ENCODE peak calls at places on chromosomes 2 and 18, in seven cellular contexts. One of them, this sample, is unnamed.

GRCh38 chr2:216688731-216689360 is 6.5 kb downstream of the IGFBP5 start:
- DNase-seq in pulmonary artery endothelial cell: no peak
- DNase-seq in stimulated activated CD4-positive, alpha-beta T cell treated with anti-CD3 and anti-CD28 coated beads, TNF-alpha, amount 100 ng/mL, for 24 hours: no peak
- DNase-seq in upper lobe of right lung: peak
- DNase-seq in AG09319: no peak
- DNase-seq in foreskin fibroblast: no peak
- DNase-seq in Caki2: no peak
- DNase-seq in this sample: no peak

GRCh38 chr18:11989966-11990380 is 8.7 kb downstream of the IMPA2 start:
- DNase-seq in pulmonary artery endothelial cell: no peak
- DNase-seq in stimulated activated CD4-positive, alpha-beta T cell treated with anti-CD3 and anti-CD28 coated beads, TNF-alpha, amount 100 ng/mL, for 24 hours: no peak
- DNase-seq in upper lobe of right lung: no peak
- DNase-seq in AG09319: no peak
- DNase-seq in foreskin fibroblast: no peak
- DNase-seq in Caki2: peak
- DNase-seq in this sample: no peak

GRCh38 chr2:112768432-112768831 is 4.0 kb upstream of the CKAP2L start:
- DNase-seq in pulmonary artery endothelial cell: no peak
- DNase-seq in stimulated activated CD4-positive, alpha-beta T cell treated with anti-CD3 and anti-CD28 coated beads, TNF-alpha, amount 100 ng/mL, for 24 hours: no peak
- DNase-seq in upper lobe of right lung: no peak
- DNase-seq in AG09319: peak
- DNase-seq in foreskin fibroblast: peak
- DNase-seq in Caki2: no peak
- DNase-seq in this sample: peak

GRCh38 chr18:67104700-67105284 is 411.7 kb downstream of the DSEL start:
- DNase-seq in pulmonary artery endothelial cell: peak
- DNase-seq in stimulated activated CD4-positive, alpha-beta T cell treated with anti-CD3 and anti-CD28 coated beads, TNF-alpha, amount 100 ng/mL, for 24 hours: peak
- DNase-seq in upper lobe of right lung: peak
- DNase-seq in AG09319: peak
- DNase-seq in foreskin fibroblast: peak
- DNase-seq in Caki2: peak
- DNase-seq in this sample: peak

GRCh38 chr2:9699139-9699823 is 68.5 kb upstream of the YWHAQ start:
- DNase-seq in pulmonary artery endothelial cell: no peak
- DNase-seq in stimulated activated CD4-positive, alpha-beta T cell treated with anti-CD3 and anti-CD28 coated beads, TNF-alpha, amount 100 ng/mL, for 24 hours: no peak
- DNase-seq in upper lobe of right lung: no peak
- DNase-seq in AG09319: no peak
- DNase-seq in foreskin fibroblast: peak
- DNase-seq in Caki2: peak
- DNase-seq in this sample: peak

GRCh38 chr2:166494140-166494544 is at the start of gene SCN7A:
- DNase-seq in pulmonary artery endothelial cell: no peak
- DNase-seq in stimulated activated CD4-positive, alpha-beta T cell treated with anti-CD3 and anti-CD28 coated beads, TNF-alpha, amount 100 ng/mL, for 24 hours: no peak
- DNase-seq in upper lobe of right lung: peak
- DNase-seq in AG09319: no peak
- DNase-seq in foreskin fibroblast: peak
- DNase-seq in Caki2: no peak
- DNase-seq in this sample: no peak

GRCh38 chr2:8534729-8535397 is 147.0 kb upstream of the ID2 start:
- DNase-seq in pulmonary artery endothelial cell: no peak
- DNase-seq in stimulated activated CD4-positive, alpha-beta T cell treated with anti-CD3 and anti-CD28 coated beads, TNF-alpha, amount 100 ng/mL, for 24 hours: no peak
- DNase-seq in upper lobe of right lung: peak
- DNase-seq in AG09319: peak
- DNase-seq in foreskin fibroblast: peak
- DNase-seq in Caki2: no peak
- DNase-seq in this sample: no peak

GRCh38 chr2:228846161-228846560 is 424.9 kb downstream of the PID1 start:
- DNase-seq in pulmonary artery endothelial cell: no peak
- DNase-seq in stimulated activated CD4-positive, alpha-beta T cell treated with anti-CD3 and anti-CD28 coated beads, TNF-alpha, amount 100 ng/mL, for 24 hours: no peak
- DNase-seq in upper lobe of right lung: no peak
- DNase-seq in AG09319: no peak
- DNase-seq in foreskin fibroblast: no peak
- DNase-seq in Caki2: no peak
- DNase-seq in this sample: no peak

GRCh38 chr18:77777126-77777525 is 527.5 kb downstream of the GALR1 start:
- DNase-seq in pulmonary artery endothelial cell: no peak
- DNase-seq in stimulated activated CD4-positive, alpha-beta T cell treated with anti-CD3 and anti-CD28 coated beads, TNF-alpha, amount 100 ng/mL, for 24 hours: no peak
- DNase-seq in upper lobe of right lung: no peak
- DNase-seq in AG09319: no peak
- DNase-seq in foreskin fibroblast: no peak
- DNase-seq in Caki2: no peak
- DNase-seq in this sample: no peak

GRCh38 chr18:4987452-4988405 is 209.3 kb downstream of the AKAIN1 start:
- DNase-seq in pulmonary artery endothelial cell: no peak
- DNase-seq in stimulated activated CD4-positive, alpha-beta T cell treated with anti-CD3 and anti-CD28 coated beads, TNF-alpha, amount 100 ng/mL, for 24 hours: no peak
- DNase-seq in upper lobe of right lung: no peak
- DNase-seq in AG09319: no peak
- DNase-seq in foreskin fibroblast: no peak
- DNase-seq in Caki2: no peak
- DNase-seq in this sample: no peak

GRCh38 chr2:66569974-66570373 is 135.0 kb downstream of the MEIS1 start:
- DNase-seq in pulmonary artery endothelial cell: no peak
- DNase-seq in stimulated activated CD4-positive, alpha-beta T cell treated with anti-CD3 and anti-CD28 coated beads, TNF-alpha, amount 100 ng/mL, for 24 hours: no peak
- DNase-seq in upper lobe of right lung: no peak
- DNase-seq in AG09319: no peak
- DNase-seq in foreskin fibroblast: peak
- DNase-seq in Caki2: peak
- DNase-seq in this sample: no peak

GRCh38 chr2:71925268-71926097 is 222.2 kb downstream of the CYP26B1 start:
- DNase-seq in pulmonary artery endothelial cell: no peak
- DNase-seq in stimulated activated CD4-positive, alpha-beta T cell treated with anti-CD3 and anti-CD28 coated beads, TNF-alpha, amount 100 ng/mL, for 24 hours: no peak
- DNase-seq in upper lobe of right lung: peak
- DNase-seq in AG09319: no peak
- DNase-seq in foreskin fibroblast: no peak
- DNase-seq in Caki2: no peak
- DNase-seq in this sample: no peak

GRCh38 chr2:88897718-88898117 is 206.2 kb downstream of the RPIA start:
- DNase-seq in pulmonary artery endothelial cell: no peak
- DNase-seq in stimulated activated CD4-positive, alpha-beta T cell treated with anti-CD3 and anti-CD28 coated beads, TNF-alpha, amount 100 ng/mL, for 24 hours: no peak
- DNase-seq in upper lobe of right lung: no peak
- DNase-seq in AG09319: no peak
- DNase-seq in foreskin fibroblast: no peak
- DNase-seq in Caki2: no peak
- DNase-seq in this sample: no peak

GRCh38 chr2:160574472-160575140 is 81.0 kb upstream of the RBMS1 start:
- DNase-seq in pulmonary artery endothelial cell: no peak
- DNase-seq in stimulated activated CD4-positive, alpha-beta T cell treated with anti-CD3 and anti-CD28 coated beads, TNF-alpha, amount 100 ng/mL, for 24 hours: no peak
- DNase-seq in upper lobe of right lung: no peak
- DNase-seq in AG09319: peak
- DNase-seq in foreskin fibroblast: peak
- DNase-seq in Caki2: no peak
- DNase-seq in this sample: peak

GRCh38 chr18:73564073-73564472 is 583.6 kb downstream of the FBXO15 start:
- DNase-seq in pulmonary artery endothelial cell: peak
- DNase-seq in stimulated activated CD4-positive, alpha-beta T cell treated with anti-CD3 and anti-CD28 coated beads, TNF-alpha, amount 100 ng/mL, for 24 hours: no peak
- DNase-seq in upper lobe of right lung: no peak
- DNase-seq in AG09319: peak
- DNase-seq in foreskin fibroblast: peak
- DNase-seq in Caki2: peak
- DNase-seq in this sample: no peak

GRCh38 chr2:10008809-10009176 is 34.6 kb upstream of the KLF11 start:
- DNase-seq in pulmonary artery endothelial cell: no peak
- DNase-seq in stimulated activated CD4-positive, alpha-beta T cell treated with anti-CD3 and anti-CD28 coated beads, TNF-alpha, amount 100 ng/mL, for 24 hours: no peak
- DNase-seq in upper lobe of right lung: peak
- DNase-seq in AG09319: no peak
- DNase-seq in foreskin fibroblast: no peak
- DNase-seq in Caki2: no peak
- DNase-seq in this sample: no peak

GRCh38 chr2:1653137-1653789 is 91.1 kb downstream of the PXDN start:
- DNase-seq in pulmonary artery endothelial cell: peak
- DNase-seq in stimulated activated CD4-positive, alpha-beta T cell treated with anti-CD3 and anti-CD28 coated beads, TNF-alpha, amount 100 ng/mL, for 24 hours: no peak
- DNase-seq in upper lobe of right lung: peak
- DNase-seq in AG09319: peak
- DNase-seq in foreskin fibroblast: peak
- DNase-seq in Caki2: peak
- DNase-seq in this sample: peak

GRCh38 chr2:36672199-36672598 is 24.3 kb upstream of the VIT start:
- DNase-seq in pulmonary artery endothelial cell: peak
- DNase-seq in stimulated activated CD4-positive, alpha-beta T cell treated with anti-CD3 and anti-CD28 coated beads, TNF-alpha, amount 100 ng/mL, for 24 hours: no peak
- DNase-seq in upper lobe of right lung: no peak
- DNase-seq in AG09319: no peak
- DNase-seq in foreskin fibroblast: peak
- DNase-seq in Caki2: peak
- DNase-seq in this sample: no peak

GRCh38 chr18:13124411-13124810 is 94.1 kb upstream of the LDLRAD4 start:
- DNase-seq in pulmonary artery endothelial cell: no peak
- DNase-seq in stimulated activated CD4-positive, alpha-beta T cell treated with anti-CD3 and anti-CD28 coated beads, TNF-alpha, amount 100 ng/mL, for 24 hours: no peak
- DNase-seq in upper lobe of right lung: no peak
- DNase-seq in AG09319: no peak
- DNase-seq in foreskin fibroblast: no peak
- DNase-seq in Caki2: no peak
- DNase-seq in this sample: no peak

GRCh38 chr2:148968776-148969175 is 69.7 kb upstream of the LYPD6B start:
- DNase-seq in pulmonary artery endothelial cell: no peak
- DNase-seq in stimulated activated CD4-positive, alpha-beta T cell treated with anti-CD3 and anti-CD28 coated beads, TNF-alpha, amount 100 ng/mL, for 24 hours: no peak
- DNase-seq in upper lobe of right lung: no peak
- DNase-seq in AG09319: no peak
- DNase-seq in foreskin fibroblast: no peak
- DNase-seq in Caki2: no peak
- DNase-seq in this sample: no peak

GRCh38 chr2:238853724-238854123 is 5.8 kb downstream of the TWIST2 start:
- DNase-seq in pulmonary artery endothelial cell: no peak
- DNase-seq in stimulated activated CD4-positive, alpha-beta T cell treated with anti-CD3 and anti-CD28 coated beads, TNF-alpha, amount 100 ng/mL, for 24 hours: no peak
- DNase-seq in upper lobe of right lung: no peak
- DNase-seq in AG09319: no peak
- DNase-seq in foreskin fibroblast: peak
- DNase-seq in Caki2: no peak
- DNase-seq in this sample: no peak

GRCh38 chr2:65350714-65351113 is 81.7 kb downstream of the SPRED2 start:
- DNase-seq in pulmonary artery endothelial cell: no peak
- DNase-seq in stimulated activated CD4-positive, alpha-beta T cell treated with anti-CD3 and anti-CD28 coated beads, TNF-alpha, amount 100 ng/mL, for 24 hours: no peak
- DNase-seq in upper lobe of right lung: no peak
- DNase-seq in AG09319: no peak
- DNase-seq in foreskin fibroblast: peak
- DNase-seq in Caki2: no peak
- DNase-seq in this sample: no peak

GRCh38 chr2:217168396-217168795 is 308.5 kb upstream of the TNP1 start:
- DNase-seq in pulmonary artery endothelial cell: no peak
- DNase-seq in stimulated activated CD4-positive, alpha-beta T cell treated with anti-CD3 and anti-CD28 coated beads, TNF-alpha, amount 100 ng/mL, for 24 hours: no peak
- DNase-seq in upper lobe of right lung: no peak
- DNase-seq in AG09319: no peak
- DNase-seq in foreskin fibroblast: peak
- DNase-seq in Caki2: no peak
- DNase-seq in this sample: no peak

GRCh38 chr2:157393350-157393749 is 50.5 kb downstream of the CYTIP start:
- DNase-seq in pulmonary artery endothelial cell: no peak
- DNase-seq in stimulated activated CD4-positive, alpha-beta T cell treated with anti-CD3 and anti-CD28 coated beads, TNF-alpha, amount 100 ng/mL, for 24 hours: no peak
- DNase-seq in upper lobe of right lung: no peak
- DNase-seq in AG09319: no peak
- DNase-seq in foreskin fibroblast: no peak
- DNase-seq in Caki2: no peak
- DNase-seq in this sample: no peak

GRCh38 chr2:134406311-134406710 is 152.4 kb downstream of the MGAT5 start:
- DNase-seq in pulmonary artery endothelial cell: no peak
- DNase-seq in stimulated activated CD4-positive, alpha-beta T cell treated with anti-CD3 and anti-CD28 coated beads, TNF-alpha, amount 100 ng/mL, for 24 hours: no peak
- DNase-seq in upper lobe of right lung: no peak
- DNase-seq in AG09319: no peak
- DNase-seq in foreskin fibroblast: no peak
- DNase-seq in Caki2: no peak
- DNase-seq in this sample: no peak

This sample was measured in GM04503.